ENCODE peak calls at places on chromosomes 11 and 22, in seven cellular contexts. One of them, this sample, is unnamed.

GRCh38 chr11:62999649-63000048 is 14.9 kb upstream of the SLC22A6 start:
- DNase-seq in NCI-H1694 treated with DMSO at 0.1 percent for 48 hours: no peak
- DNase-seq in pulmonary artery endothelial cell: no peak
- DNase-seq in brain microvascular endothelial cell: no peak
- DNase-seq in KG1: no peak
- DNase-seq in H4: no peak
- DNase-seq in heart left ventricle: no peak
- DNase-seq in this sample: no peak

GRCh38 chr22:27614291-27615007 is 187.1 kb downstream of the MN1 start:
- DNase-seq in H4: no peak
- DNase-seq in heart left ventricle: no peak
- DNase-seq in KG1: no peak
- DNase-seq in brain microvascular endothelial cell: no peak
- DNase-seq in pulmonary artery endothelial cell: no peak
- DNase-seq in NCI-H1694 treated with DMSO at 0.1 percent for 48 hours: no peak
- DNase-seq in this sample: no peak

GRCh38 chr11:10305262-10305963 is 540 bp downstream of the ADM start:
- DNase-seq in KG1: no peak
- DNase-seq in NCI-H1694 treated with DMSO at 0.1 percent for 48 hours: no peak
- DNase-seq in heart left ventricle: no peak
- DNase-seq in pulmonary artery endothelial cell: no peak
- DNase-seq in H4: no peak
- DNase-seq in brain microvascular endothelial cell: peak
- DNase-seq in this sample: no peak

GRCh38 chr11:12840871-12841516 is 166.8 kb downstream of the TEAD1 start:
- DNase-seq in pulmonary artery endothelial cell: no peak
- DNase-seq in NCI-H1694 treated with DMSO at 0.1 percent for 48 hours: no peak
- DNase-seq in H4: no peak
- DNase-seq in heart left ventricle: no peak
- DNase-seq in KG1: no peak
- DNase-seq in brain microvascular endothelial cell: no peak
- DNase-seq in this sample: no peak

GRCh38 chr11:85301895-85302678 is 325.1 kb downstream of the DLG2 start:
- DNase-seq in brain microvascular endothelial cell: no peak
- DNase-seq in heart left ventricle: no peak
- DNase-seq in NCI-H1694 treated with DMSO at 0.1 percent for 48 hours: no peak
- DNase-seq in KG1: no peak
- DNase-seq in H4: no peak
- DNase-seq in pulmonary artery endothelial cell: no peak
- DNase-seq in this sample: no peak

GRCh38 chr11:103897156-103897555 is 139.3 kb upstream of the DDI1 start:
- DNase-seq in pulmonary artery endothelial cell: no peak
- DNase-seq in KG1: no peak
- DNase-seq in brain microvascular endothelial cell: no peak
- DNase-seq in NCI-H1694 treated with DMSO at 0.1 percent for 48 hours: no peak
- DNase-seq in heart left ventricle: no peak
- DNase-seq in H4: no peak
- DNase-seq in this sample: no peak

GRCh38 chr11:125084761-125085231 is 21.7 kb downstream of the SLC37A2 start:
- DNase-seq in brain microvascular endothelial cell: no peak
- DNase-seq in NCI-H1694 treated with DMSO at 0.1 percent for 48 hours: no peak
- DNase-seq in pulmonary artery endothelial cell: no peak
- DNase-seq in heart left ventricle: no peak
- DNase-seq in H4: no peak
- DNase-seq in KG1: no peak
- DNase-seq in this sample: no peak

GRCh38 chr11:10329935-10330334 is 25.1 kb downstream of the ADM start:
- DNase-seq in H4: no peak
- DNase-seq in KG1: no peak
- DNase-seq in brain microvascular endothelial cell: peak
- DNase-seq in heart left ventricle: no peak
- DNase-seq in pulmonary artery endothelial cell: peak
- DNase-seq in NCI-H1694 treated with DMSO at 0.1 percent for 48 hours: no peak
- DNase-seq in this sample: peak

GRCh38 chr22:27151407-27151806 is 494.0 kb downstream of the MIAT start:
- DNase-seq in H4: no peak
- DNase-seq in pulmonary artery endothelial cell: no peak
- DNase-seq in heart left ventricle: no peak
- DNase-seq in NCI-H1694 treated with DMSO at 0.1 percent for 48 hours: no peak
- DNase-seq in brain microvascular endothelial cell: no peak
- DNase-seq in KG1: no peak
- DNase-seq in this sample: no peak

GRCh38 chr11:78840623-78841022 is 266.0 kb upstream of the NARS2 start:
- DNase-seq in NCI-H1694 treated with DMSO at 0.1 percent for 48 hours: no peak
- DNase-seq in brain microvascular endothelial cell: no peak
- DNase-seq in pulmonary artery endothelial cell: no peak
- DNase-seq in H4: no peak
- DNase-seq in heart left ventricle: no peak
- DNase-seq in KG1: no peak
- DNase-seq in this sample: no peak

GRCh38 chr11:71843858-71844257 is 10.9 kb downstream of the DEFB108B start:
- DNase-seq in pulmonary artery endothelial cell: no peak
- DNase-seq in KG1: no peak
- DNase-seq in NCI-H1694 treated with DMSO at 0.1 percent for 48 hours: no peak
- DNase-seq in brain microvascular endothelial cell: no peak
- DNase-seq in heart left ventricle: no peak
- DNase-seq in H4: no peak
- DNase-seq in this sample: no peak

GRCh38 chr11:132589802-132590201 is 942.5 kb downstream of the OPCML start:
- DNase-seq in NCI-H1694 treated with DMSO at 0.1 percent for 48 hours: no peak
- DNase-seq in pulmonary artery endothelial cell: no peak
- DNase-seq in heart left ventricle: no peak
- DNase-seq in brain microvascular endothelial cell: no peak
- DNase-seq in H4: no peak
- DNase-seq in KG1: no peak
- DNase-seq in this sample: no peak

GRCh38 chr11:27447288-27447914 is 25.2 kb downstream of the LGR4 start:
- DNase-seq in NCI-H1694 treated with DMSO at 0.1 percent for 48 hours: no peak
- DNase-seq in KG1: no peak
- DNase-seq in pulmonary artery endothelial cell: no peak
- DNase-seq in heart left ventricle: no peak
- DNase-seq in H4: no peak
- DNase-seq in brain microvascular endothelial cell: no peak
- DNase-seq in this sample: no peak

GRCh38 chr22:23220485-23221350 is 40.4 kb downstream of the BCR start:
- DNase-seq in brain microvascular endothelial cell: no peak
- DNase-seq in KG1: peak
- DNase-seq in heart left ventricle: no peak
- DNase-seq in NCI-H1694 treated with DMSO at 0.1 percent for 48 hours: no peak
- DNase-seq in pulmonary artery endothelial cell: no peak
- DNase-seq in H4: no peak
- DNase-seq in this sample: no peak

GRCh38 chr11:35943761-35944502 is at the start of gene LDLRAD3:
- DNase-seq in pulmonary artery endothelial cell: peak
- DNase-seq in brain microvascular endothelial cell: peak
- DNase-seq in heart left ventricle: peak
- DNase-seq in NCI-H1694 treated with DMSO at 0.1 percent for 48 hours: peak
- DNase-seq in KG1: no peak
- DNase-seq in H4: peak
- DNase-seq in this sample: peak